ENCODE peak calls at places on chromosomes 11 and 22, in five cellular contexts. K is cardiac muscle cell, P is stomach, V is PC-9, M is Panc1. W is an unnamed sample. For H3K27me3 and H3K4me1, the result is how much of the 10 kb centered on the place peaks cover.

GRCh38 chr11:6319001-6319878 is 1.1 kb downstream of the CAVIN3 start:
- DNase-seq in K (peak), P (peak), V (peak), M (peak), W (no peak)

GRCh38 chr11:9760180-9760550 is 96.3 kb downstream of the SWAP70 start:
- DNase-seq in K (peak), P (peak), V (no peak), M (no peak), W (peak)

GRCh38 chr22:21726650-21727049 is 8.9 kb downstream of the YPEL1 start:
- DNase-seq in K (no peak), P (no peak), V (no peak), M (no peak), W (no peak)

GRCh38 chr11:88603499-88603898 is 266.0 kb upstream of the CTSC start:
- DNase-seq in K (peak), P (no peak), V (no peak), M (no peak), W (no peak)

GRCh38 chr22:23120415-23120899 is 21.3 kb downstream of the RSPH14 start:
- DNase-seq in K (no peak), P (no peak), V (no peak), M (no peak), W (no peak)

GRCh38 chr11:2860636-2861035 is 24.9 kb downstream of the CDKN1C start:
- DNase-seq in K (peak), P (peak), V (peak), M (no peak), W (no peak)

GRCh38 chr11:69899957-69900821 is 81.0 kb upstream of the FGF3 start:
- DNase-seq in K (peak), P (peak), V (peak), M (no peak), W (no peak)

GRCh38 chr11:61893981-61894380 is 2.6 kb upstream of the FADS3 start:
- DNase-seq in K (peak), P (no peak), V (no peak), M (no peak), W (no peak)

GRCh38 chr11:131070365-131070764 is 154.1 kb upstream of the SNX19 start:
- DNase-seq in K (no peak), P (no peak), V (no peak), M (no peak), W (no peak)

GRCh38 chr22:47055073-47055355 is 292.6 kb downstream of the TBC1D22A start:
- DNase-seq in K (no peak), P (no peak), V (no peak), M (no peak), W (no peak)
- H3K27ac ChIP-seq in K (no peak), P (no peak), V (no peak), M (no peak), W (no peak)

DNA sequence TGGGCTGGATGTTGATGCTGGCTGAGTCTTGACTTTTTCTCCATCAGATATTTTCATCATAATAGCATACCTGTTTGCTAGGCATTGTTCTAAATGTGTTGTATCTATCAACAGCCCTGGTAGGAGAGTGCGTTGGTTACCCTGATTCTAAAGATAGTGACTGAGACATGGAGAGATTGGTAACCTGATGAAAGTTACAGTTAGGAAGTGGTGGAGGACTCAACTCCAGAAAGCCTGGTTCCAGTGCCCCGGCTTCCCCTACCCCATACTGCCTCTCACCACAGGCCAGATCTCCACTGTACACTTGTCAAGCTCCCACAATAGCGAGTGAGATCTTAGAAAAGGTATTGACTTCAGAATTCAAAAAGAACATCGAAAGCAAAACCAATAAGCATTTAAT is 22.8 kb upstream of the RELT start:
- DNase-seq in K (no peak), P (no peak), V (no peak), M (no peak), W (no peak)
- H3K27me3 ChIP-seq in K (under half), P (under half), V (under half), M (under half), W (under half)

GRCh38 chr11:86896486-86896885 is 58.7 kb downstream of the FZD4 start:
- DNase-seq in K (peak), P (no peak), V (no peak), M (no peak), W (no peak)
- H3K4me1 ChIP-seq in K (under half), P (under half), V (under half), M (under half), W (under half)

GRCh38 chr11:113637636-113638035 is 68.5 kb downstream of the TMPRSS5 start:
- DNase-seq in K (no peak), P (no peak), V (no peak), M (no peak), W (no peak)
- H3K27ac ChIP-seq in K (no peak), P (no peak), V (no peak), M (no peak), W (no peak)

GRCh38 chr11:120066738-120067303 is 71.1 kb downstream of the TRIM29 start:
- DNase-seq in K (no peak), P (no peak), V (no peak), M (no peak), W (no peak)

GRCh38 chr11:120067361-120068113 is 70.4 kb downstream of the TRIM29 start:
- DNase-seq in K (no peak), P (no peak), V (no peak), M (no peak), W (no peak)

GRCh38 chr11:120064341-120064740 is 73.6 kb downstream of the TRIM29 start:
- DNase-seq in K (no peak), P (no peak), V (no peak), M (no peak), W (no peak)

GRCh38 chr11:120065176-120065575 is 72.7 kb downstream of the TRIM29 start:
- DNase-seq in K (no peak), P (no peak), V (no peak), M (no peak), W (no peak)

GRCh38 chr11:120065876-120066275 is 72.0 kb downstream of the TRIM29 start:
- DNase-seq in K (no peak), P (no peak), V (no peak), M (no peak), W (no peak)
- H3K27me3 ChIP-seq in K (under half), P (under half), V (half or more), M (under half), W (under half)